ENCODE peak calls at places on chromosomes 3 and 15, in four cellular contexts. I is IMR-90, M is mesendoderm, G is H1. R is an unnamed sample. For H3K4me1, the result is how much of the 10 kb centered on the place peaks cover.

GRCh38 chr15:60591491-60592385 is 112.8 kb upstream of the ICE2 start:
- DNase-seq in I (no peak), M (peak), G (no peak), R (peak)

GRCh38 chr3:196552253-196552652 is 16.1 kb downstream of the WDR53 start:
- DNase-seq in I (no peak), M (no peak), G (no peak), R (no peak)

GRCh38 chr3:31877559-31877958 is 103.5 kb downstream of the OSBPL10 start:
- DNase-seq in I (no peak), M (no peak), G (no peak), R (no peak)

GRCh38 chr3:71245971-71246860 is 337.3 kb downstream of the FOXP1 start:
- DNase-seq in I (no peak), M (peak), G (no peak), R (no peak)

GRCh38 chr3:17986393-17986816 is 244.0 kb upstream of the TBC1D5 start:
- DNase-seq in I (no peak), M (no peak), G (no peak), R (no peak)

GRCh38 chr3:137294839-137295238 is 337.1 kb downstream of the IL20RB start:
- DNase-seq in I (no peak), M (peak), G (no peak), R (no peak)

GRCh38 chr3:187778726-187779125 is 33.5 kb upstream of the BCL6 start:
- DNase-seq in I (no peak), M (no peak), G (no peak), R (no peak)

GRCh38 chr15:33313491-33313890 is 2.7 kb downstream of the RYR3 start:
- DNase-seq in I (no peak), M (no peak), G (no peak), R (no peak)

GRCh38 chr3:72041531-72041930 is 256.6 kb upstream of the PROK2 start:
- DNase-seq in I (no peak), M (no peak), G (no peak), R (no peak)

GRCh38 chr3:43497905-43498365 is 123.9 kb downstream of the ANO10 start:
- DNase-seq in I (peak), M (no peak), G (no peak), R (no peak)

GRCh38 chr3:147390589-147391569 is 15.5 kb downstream of the ZIC4 start:
- DNase-seq in I (no peak), M (no peak), G (no peak), R (no peak)

GRCh38 chr3:132854856-132855535 is 132.8 kb upstream of the NPHP3 start:
- DNase-seq in I (no peak), M (no peak), G (no peak), R (peak)
- H3K18ac ChIP-seq in I (no peak), M (no peak), G (no peak), R (no peak)

GRCh38 chr15:68375191-68375631 is 56.8 kb downstream of the ITGA11 start:
- DNase-seq in I (no peak), M (no peak), G (no peak), R (peak)

GRCh38 chr15:68376447-68377060 is 55.4 kb downstream of the ITGA11 start:
- DNase-seq in I (no peak), M (no peak), G (no peak), R (peak)

GRCh38 chr15:68377766-68378165 is 54.2 kb downstream of the ITGA11 start:
- DNase-seq in I (no peak), M (no peak), G (no peak), R (no peak)

GRCh38 chr15:68374346-68374745 is 57.6 kb downstream of the ITGA11 start:
- DNase-seq in I (no peak), M (no peak), G (no peak), R (peak)

GRCh38 chr15:68375716-68376220 is 56.2 kb downstream of the ITGA11 start:
- DNase-seq in I (no peak), M (no peak), G (no peak), R (no peak)
- H3K4me1 ChIP-seq in I (under half), M (under half), G (under half), R (under half)

GRCh38 chr15:85419200-85419599 is 38.8 kb downstream of the AKAP13 start:
- DNase-seq in I (peak), M (no peak), G (no peak), R (no peak)

GRCh38 chr15:85424154-85424553 is 43.8 kb downstream of the AKAP13 start:
- DNase-seq in I (no peak), M (no peak), G (no peak), R (no peak)

GRCh38 chr15:85421116-85421925 is 40.9 kb downstream of the AKAP13 start:
- DNase-seq in I (peak), M (no peak), G (no peak), R (no peak)

GRCh38 chr15:85423256-85423655 is 42.9 kb downstream of the AKAP13 start:
- DNase-seq in I (no peak), M (no peak), G (no peak), R (no peak)

GRCh38 chr15:85422607-85423006 is 42.2 kb downstream of the AKAP13 start:
- DNase-seq in I (no peak), M (no peak), G (no peak), R (no peak)
- H4K5ac ChIP-seq in I (no peak), M (no peak), G (no peak), R (no peak)

GRCh38 chr15:75170711-75171341 is 30.9 kb upstream of the C15orf39 start:
- DNase-seq in I (no peak), M (no peak), G (no peak), R (no peak)
- H3K18ac ChIP-seq in I (no peak), M (no peak), G (no peak), R (no peak)

R was measured in H9.